ENCODE peak calls at places on chromosomes 2 and 18, in seven cellular contexts. One of them, this sample, is unnamed.

GRCh38 chr2:105890856-105891255 is 146.1 kb downstream of the NCK2 start:
- DNase-seq in GM23338: no peak
- DNase-seq in GM04504: no peak
- DNase-seq in small intestine: no peak
- DNase-seq in left lung: no peak
- DNase-seq in effector memory CD8-positive, alpha-beta T cell: no peak
- DNase-seq in activated naive CD4-positive, alpha-beta T cell: no peak
- DNase-seq in this sample: no peak

GRCh38 chr18:45876131-45876530 is 50.7 kb downstream of the SIGLEC15 start:
- DNase-seq in small intestine: no peak
- DNase-seq in GM04504: no peak
- DNase-seq in activated naive CD4-positive, alpha-beta T cell: no peak
- DNase-seq in effector memory CD8-positive, alpha-beta T cell: no peak
- DNase-seq in GM23338: no peak
- DNase-seq in left lung: no peak
- DNase-seq in this sample: no peak

GRCh38 chr2:74845217-74845751 is 11.4 kb downstream of the HK2 start:
- DNase-seq in GM04504: peak
- DNase-seq in effector memory CD8-positive, alpha-beta T cell: no peak
- DNase-seq in left lung: peak
- DNase-seq in GM23338: peak
- DNase-seq in activated naive CD4-positive, alpha-beta T cell: peak
- DNase-seq in small intestine: peak
- DNase-seq in this sample: peak

GRCh38 chr2:36695746-36696415 is 626 bp upstream of the VIT start:
- DNase-seq in left lung: no peak
- DNase-seq in GM04504: peak
- DNase-seq in GM23338: peak
- DNase-seq in effector memory CD8-positive, alpha-beta T cell: no peak
- DNase-seq in small intestine: no peak
- DNase-seq in activated naive CD4-positive, alpha-beta T cell: no peak
- DNase-seq in this sample: peak

GRCh38 chr18:36296591-36297418 is 708 bp upstream of the FHOD3 start:
- DNase-seq in activated naive CD4-positive, alpha-beta T cell: no peak
- DNase-seq in small intestine: no peak
- DNase-seq in effector memory CD8-positive, alpha-beta T cell: no peak
- DNase-seq in left lung: peak
- DNase-seq in GM04504: peak
- DNase-seq in GM23338: peak
- DNase-seq in this sample: peak

GRCh38 chr2:88671786-88672427 is 19.6 kb upstream of the RPIA start:
- DNase-seq in activated naive CD4-positive, alpha-beta T cell: no peak
- DNase-seq in GM23338: peak
- DNase-seq in small intestine: peak
- DNase-seq in effector memory CD8-positive, alpha-beta T cell: peak
- DNase-seq in GM04504: no peak
- DNase-seq in left lung: no peak
- DNase-seq in this sample: peak

GRCh38 chr2:232534940-232535735 is 4.4 kb upstream of the CHRNG start:
- DNase-seq in activated naive CD4-positive, alpha-beta T cell: no peak
- DNase-seq in small intestine: no peak
- DNase-seq in effector memory CD8-positive, alpha-beta T cell: no peak
- DNase-seq in GM23338: no peak
- DNase-seq in GM04504: no peak
- DNase-seq in left lung: no peak
- DNase-seq in this sample: no peak

GRCh38 chr2:182784777-182785176 is 68.7 kb downstream of the DNAJC10 start:
- DNase-seq in small intestine: peak
- DNase-seq in GM04504: no peak
- DNase-seq in GM23338: peak
- DNase-seq in activated naive CD4-positive, alpha-beta T cell: no peak
- DNase-seq in left lung: no peak
- DNase-seq in effector memory CD8-positive, alpha-beta T cell: no peak
- DNase-seq in this sample: no peak

GRCh38 chr2:216015722-216016464 is 2.5 kb upstream of the MREG start:
- DNase-seq in small intestine: peak
- DNase-seq in GM04504: no peak
- DNase-seq in GM23338: no peak
- DNase-seq in activated naive CD4-positive, alpha-beta T cell: no peak
- DNase-seq in left lung: no peak
- DNase-seq in effector memory CD8-positive, alpha-beta T cell: peak
- DNase-seq in this sample: no peak

GRCh38 chr2:67544286-67544685 is 147.2 kb downstream of the ETAA1 start:
- DNase-seq in small intestine: no peak
- DNase-seq in left lung: no peak
- DNase-seq in GM23338: no peak
- DNase-seq in activated naive CD4-positive, alpha-beta T cell: no peak
- DNase-seq in effector memory CD8-positive, alpha-beta T cell: no peak
- DNase-seq in GM04504: no peak
- DNase-seq in this sample: no peak

GRCh38 chr18:63138469-63139340 is 180.9 kb downstream of the BCL2 start:
- DNase-seq in GM23338: peak
- DNase-seq in small intestine: no peak
- DNase-seq in left lung: no peak
- DNase-seq in effector memory CD8-positive, alpha-beta T cell: no peak
- DNase-seq in activated naive CD4-positive, alpha-beta T cell: no peak
- DNase-seq in GM04504: peak
- DNase-seq in this sample: peak

GRCh38 chr2:110806053-110806452 is 73.7 kb downstream of the ACOXL start:
- DNase-seq in small intestine: no peak
- DNase-seq in left lung: no peak
- DNase-seq in GM04504: no peak
- DNase-seq in effector memory CD8-positive, alpha-beta T cell: peak
- DNase-seq in GM23338: no peak
- DNase-seq in activated naive CD4-positive, alpha-beta T cell: no peak
- DNase-seq in this sample: no peak

GRCh38 chr2:47520302-47520630 is 117.3 kb downstream of the MSH2 start:
- DNase-seq in GM04504: no peak
- DNase-seq in activated naive CD4-positive, alpha-beta T cell: no peak
- DNase-seq in left lung: no peak
- DNase-seq in effector memory CD8-positive, alpha-beta T cell: no peak
- DNase-seq in GM23338: no peak
- DNase-seq in small intestine: no peak
- DNase-seq in this sample: no peak

GRCh38 chr2:220445429-220446105 is 818.1 kb downstream of the SLC4A3 start:
- DNase-seq in GM23338: no peak
- DNase-seq in left lung: no peak
- DNase-seq in activated naive CD4-positive, alpha-beta T cell: no peak
- DNase-seq in effector memory CD8-positive, alpha-beta T cell: no peak
- DNase-seq in GM04504: no peak
- DNase-seq in small intestine: no peak
- DNase-seq in this sample: no peak

GRCh38 chr2:229226372-229226771 is 44.7 kb downstream of the PID1 start:
- DNase-seq in left lung: no peak
- DNase-seq in GM23338: no peak
- DNase-seq in activated naive CD4-positive, alpha-beta T cell: no peak
- DNase-seq in GM04504: no peak
- DNase-seq in small intestine: no peak
- DNase-seq in effector memory CD8-positive, alpha-beta T cell: no peak
- DNase-seq in this sample: no peak

GRCh38 chr2:26702025-26702424 is 9.5 kb downstream of the KCNK3 start:
- DNase-seq in left lung: no peak
- DNase-seq in activated naive CD4-positive, alpha-beta T cell: no peak
- DNase-seq in GM04504: no peak
- DNase-seq in effector memory CD8-positive, alpha-beta T cell: no peak
- DNase-seq in GM23338: no peak
- DNase-seq in small intestine: no peak
- DNase-seq in this sample: peak

GRCh38 chr2:88875749-88876148 is 184.3 kb downstream of the RPIA start:
- DNase-seq in left lung: no peak
- DNase-seq in small intestine: no peak
- DNase-seq in effector memory CD8-positive, alpha-beta T cell: no peak
- DNase-seq in GM04504: no peak
- DNase-seq in GM23338: peak
- DNase-seq in activated naive CD4-positive, alpha-beta T cell: no peak
- DNase-seq in this sample: no peak

GRCh38 chr2:238843476-238843875 is 4.4 kb upstream of the TWIST2 start:
- DNase-seq in effector memory CD8-positive, alpha-beta T cell: no peak
- DNase-seq in GM23338: no peak
- DNase-seq in GM04504: no peak
- DNase-seq in activated naive CD4-positive, alpha-beta T cell: no peak
- DNase-seq in left lung: no peak
- DNase-seq in small intestine: no peak
- DNase-seq in this sample: no peak

GRCh38 chr18:22613788-22614187 is 196.1 kb upstream of the CTAGE1 start:
- DNase-seq in GM04504: no peak
- DNase-seq in small intestine: no peak
- DNase-seq in left lung: no peak
- DNase-seq in effector memory CD8-positive, alpha-beta T cell: no peak
- DNase-seq in GM23338: no peak
- DNase-seq in activated naive CD4-positive, alpha-beta T cell: no peak
- DNase-seq in this sample: no peak

GRCh38 chr2:126932966-126933555 is 34.4 kb downstream of the TEX51 start:
- DNase-seq in activated naive CD4-positive, alpha-beta T cell: no peak
- DNase-seq in GM04504: no peak
- DNase-seq in left lung: no peak
- DNase-seq in GM23338: peak
- DNase-seq in effector memory CD8-positive, alpha-beta T cell: no peak
- DNase-seq in small intestine: no peak
- DNase-seq in this sample: no peak

GRCh38 chr18:46332286-46332801 is 228.2 kb downstream of the HAUS1 start:
- DNase-seq in small intestine: no peak
- DNase-seq in activated naive CD4-positive, alpha-beta T cell: no peak
- DNase-seq in left lung: no peak
- DNase-seq in GM04504: no peak
- DNase-seq in effector memory CD8-positive, alpha-beta T cell: no peak
- DNase-seq in GM23338: no peak
- DNase-seq in this sample: no peak

GRCh38 chr2:182866095-182866460 is 359 bp downstream of the FRZB start:
- DNase-seq in activated naive CD4-positive, alpha-beta T cell: no peak
- DNase-seq in small intestine: no peak
- DNase-seq in effector memory CD8-positive, alpha-beta T cell: no peak
- DNase-seq in left lung: peak
- DNase-seq in GM23338: peak
- DNase-seq in GM04504: no peak
- DNase-seq in this sample: no peak

GRCh38 chr18:63016270-63016669 is 300.9 kb downstream of the PHLPP1 start:
- DNase-seq in effector memory CD8-positive, alpha-beta T cell: peak
- DNase-seq in activated naive CD4-positive, alpha-beta T cell: peak
- DNase-seq in GM04504: peak
- DNase-seq in small intestine: peak
- DNase-seq in GM23338: peak
- DNase-seq in left lung: no peak
- DNase-seq in this sample: peak

GRCh38 chr2:101860157-101860556 is 131.6 kb upstream of the IL1R2 start:
- DNase-seq in left lung: no peak
- DNase-seq in effector memory CD8-positive, alpha-beta T cell: no peak
- DNase-seq in small intestine: no peak
- DNase-seq in GM23338: peak
- DNase-seq in GM04504: no peak
- DNase-seq in activated naive CD4-positive, alpha-beta T cell: no peak
- DNase-seq in this sample: no peak

GRCh38 chr2:215983581-215984351 is 29.6 kb downstream of the MREG start:
- DNase-seq in left lung: no peak
- DNase-seq in GM23338: no peak
- DNase-seq in activated naive CD4-positive, alpha-beta T cell: no peak
- DNase-seq in small intestine: no peak
- DNase-seq in effector memory CD8-positive, alpha-beta T cell: no peak
- DNase-seq in GM04504: no peak
- DNase-seq in this sample: no peak

GRCh38 chr2:86283461-86284030 is 53.9 kb downstream of the REEP1 start:
- DNase-seq in small intestine: peak
- DNase-seq in activated naive CD4-positive, alpha-beta T cell: no peak
- DNase-seq in GM04504: no peak
- DNase-seq in effector memory CD8-positive, alpha-beta T cell: no peak
- DNase-seq in GM23338: no peak
- DNase-seq in left lung: no peak
- DNase-seq in this sample: no peak

GRCh38 chr2:50344509-50345106 is 687.3 kb downstream of the NRXN1 start:
- DNase-seq in left lung: peak
- DNase-seq in GM23338: peak
- DNase-seq in activated naive CD4-positive, alpha-beta T cell: no peak
- DNase-seq in GM04504: no peak
- DNase-seq in small intestine: no peak
- DNase-seq in effector memory CD8-positive, alpha-beta T cell: no peak
- DNase-seq in this sample: peak

GRCh38 chr18:24027156-24027555 is 12.6 kb downstream of the TTC39C start:
- DNase-seq in GM04504: peak
- DNase-seq in activated naive CD4-positive, alpha-beta T cell: no peak
- DNase-seq in effector memory CD8-positive, alpha-beta T cell: no peak
- DNase-seq in small intestine: no peak
- DNase-seq in GM23338: no peak
- DNase-seq in left lung: no peak
- DNase-seq in this sample: no peak

GRCh38 chr2:150889141-150889540 is 372.5 kb downstream of the RBM43 start:
- DNase-seq in activated naive CD4-positive, alpha-beta T cell: no peak
- DNase-seq in effector memory CD8-positive, alpha-beta T cell: no peak
- DNase-seq in GM23338: no peak
- DNase-seq in small intestine: no peak
- DNase-seq in left lung: no peak
- DNase-seq in GM04504: peak
- DNase-seq in this sample: no peak

GRCh38 chr2:148645135-148645924 is 779 bp downstream of the EPC2 start:
- DNase-seq in GM04504: peak
- DNase-seq in effector memory CD8-positive, alpha-beta T cell: peak
- DNase-seq in GM23338: peak
- DNase-seq in small intestine: peak
- DNase-seq in activated naive CD4-positive, alpha-beta T cell: peak
- DNase-seq in left lung: peak
- DNase-seq in this sample: peak

GRCh38 chr2:19577668-19578067 is 219.2 kb upstream of the OSR1 start:
- DNase-seq in activated naive CD4-positive, alpha-beta T cell: no peak
- DNase-seq in GM04504: no peak
- DNase-seq in left lung: no peak
- DNase-seq in GM23338: no peak
- DNase-seq in effector memory CD8-positive, alpha-beta T cell: no peak
- DNase-seq in small intestine: no peak
- DNase-seq in this sample: no peak

GRCh38 chr2:227252831-227253230 is 72.2 kb upstream of the MFF start:
- DNase-seq in GM23338: no peak
- DNase-seq in activated naive CD4-positive, alpha-beta T cell: no peak
- DNase-seq in left lung: no peak
- DNase-seq in GM04504: no peak
- DNase-seq in effector memory CD8-positive, alpha-beta T cell: no peak
- DNase-seq in small intestine: no peak
- DNase-seq in this sample: no peak

GRCh38 chr2:7203056-7203467 is 285.9 kb downstream of the RNF144A start:
- DNase-seq in activated naive CD4-positive, alpha-beta T cell: peak
- DNase-seq in left lung: no peak
- DNase-seq in GM23338: peak
- DNase-seq in GM04504: peak
- DNase-seq in effector memory CD8-positive, alpha-beta T cell: peak
- DNase-seq in small intestine: peak
- DNase-seq in this sample: peak

This sample was measured in ELF-1.